ENCODE peak calls at places on chromosomes 2 and 18, in four cellular contexts. Q is psoas muscle, D is lower lobe of right lung, E is ascending aorta. Y is an unnamed sample.

GRCh38 chr2:118167026-118167425 is 78.8 kb downstream of the INSIG2 start:
- DNase-seq in Q (no peak), D (no peak), E (no peak), Y (no peak)

GRCh38 chr2:10297950-10298349 is 4.8 kb upstream of the HPCAL1 start:
- DNase-seq in D (no peak), E (no peak), Q (peak; percentile 67), Y (peak; percentile 99)

GRCh38 chr2:152466925-152467676 is 132.1 kb downstream of the FMNL2 start:
- DNase-seq in D (no peak), E (no peak), Q (no peak), Y (peak; percentile 73)

GRCh38 chr2:173986805-173987204 is 21.6 kb upstream of the SP3 start:
- DNase-seq in D (no peak), Q (peak; percentile 35), E (no peak), Y (peak; percentile 66)

GRCh38 chr2:104756119-104756518 is 97.8 kb upstream of the POU3F3 start:
- DNase-seq in Q (no peak), E (no peak), D (no peak), Y (no peak)

GRCh38 chr18:44819944-44820510 is 139.3 kb downstream of the SETBP1 start:
- DNase-seq in D (no peak), Q (peak; percentile 83), E (peak; percentile 23), Y (no peak)

GRCh38 chr2:32039447-32040219 is at the start of gene DPY30:
- DNase-seq in E (peak; percentile 59), D (peak; percentile 96), Q (peak; percentile 93), Y (peak; percentile 94)

GRCh38 chr18:44586782-44587524 is 93.7 kb upstream of the SETBP1 start:
- DNase-seq in E (no peak), Q (no peak), D (no peak), Y (peak; percentile 54)

GRCh38 chr2:128004509-128004908 is 23.4 kb downstream of the SAP130 start:
- DNase-seq in D (no peak), Q (no peak), E (no peak), Y (no peak)

GRCh38 chr2:8590940-8591339 is 90.9 kb upstream of the ID2 start:
- DNase-seq in Q (no peak), E (no peak), D (no peak), Y (no peak)

GRCh38 chr2:134667081-134667480 is 51.7 kb downstream of the TMEM163 start:
- DNase-seq in E (no peak), Q (no peak), D (no peak), Y (no peak)

GRCh38 chr2:226882606-226883005 is 46.8 kb downstream of the RHBDD1 start:
- DNase-seq in E (no peak), D (no peak), Q (no peak), Y (no peak)

GRCh38 chr18:46239549-46239948 is 135.4 kb downstream of the HAUS1 start:
- DNase-seq in Q (no peak), D (no peak), E (no peak), Y (no peak)

GRCh38 chr2:99727199-99727598 is 237.4 kb upstream of the REV1 start:
- DNase-seq in D (no peak), Q (no peak), E (no peak), Y (no peak)

GRCh38 chr2:152647417-152648010 is 69.7 kb downstream of the PRPF40A start:
- DNase-seq in E (no peak), D (peak; percentile 59), Q (peak; percentile 56), Y (peak; percentile 38)

GRCh38 chr2:11596801-11597200 is 63.0 kb downstream of the GREB1 start:
- DNase-seq in Q (no peak), D (no peak), E (no peak), Y (no peak)

GRCh38 chr2:11598228-11598731 is 64.4 kb downstream of the GREB1 start:
- DNase-seq in D (no peak), Q (peak; percentile 47), E (no peak), Y (peak; percentile 3)

GRCh38 chr2:11597538-11598225 is 63.8 kb downstream of the GREB1 start:
- DNase-seq in E (no peak), Q (no peak), D (no peak), Y (no peak)

GRCh38 chr2:11602563-11603182 is 67.3 kb downstream of the NTSR2 start:
- DNase-seq in D (no peak), Q (no peak), E (no peak), Y (no peak)
- H3K4me3 ChIP-seq in D (no peak overlapping the region), Q (no peak overlapping the region), E (no peak overlapping the region), Y (no peak overlapping the region)

GRCh38 chr18:11322716-11323115 is 173.3 kb upstream of the PIEZO2 start:
- DNase-seq in Q (no peak), D (no peak), E (no peak), Y (no peak)
- TF ChIP-seq CTCF in Q (no peak), D (no peak), E (no peak), Y (no peak)

DNA sequence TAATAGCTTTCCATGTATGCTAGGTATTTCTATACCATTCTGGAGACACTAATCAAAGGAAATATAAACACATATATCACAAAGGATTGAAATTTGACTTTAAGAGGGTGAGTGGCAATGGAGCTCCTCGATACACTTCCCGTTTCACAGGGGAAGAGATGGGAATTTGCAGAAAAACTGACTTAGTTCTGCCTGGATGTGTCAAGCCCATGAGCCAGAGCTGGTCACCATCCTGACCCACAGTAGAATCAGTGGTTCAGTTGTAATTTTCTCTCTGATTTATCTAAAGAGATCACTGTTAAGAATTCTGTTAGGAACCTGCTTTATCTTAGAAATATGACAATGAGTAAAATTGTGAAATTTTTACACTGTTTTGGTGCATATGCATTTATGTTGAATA is 34.2 kb downstream of the PLCL1 start:
- DNase-seq in Q (no peak), D (no peak), E (no peak), Y (no peak)
- H3K4me3 ChIP-seq in Q (peak overlapping the region; percentile 43), D (peak overlapping the region; percentile 30), E (peak overlapping the region; percentile 55), Y (no peak overlapping the region)

GRCh38 chr2:159044804-159045286 is 76.4 kb downstream of the TANC1 start:
- DNase-seq in Q (peak; percentile 22), D (peak; percentile 53), E (no peak), Y (no peak)
- TF ChIP-seq CTCF in Q (no peak), D (no peak), E (no peak), Y (no peak)

GRCh38 chr2:229851870-229852269 is 69.9 kb downstream of the TRIP12 start:
- DNase-seq in D (no peak), E (no peak), Q (no peak), Y (no peak)
- H3K4me3 ChIP-seq in D (no peak overlapping the region), E (no peak overlapping the region), Q (no peak overlapping the region), Y (no peak overlapping the region)

GRCh38 chr2:42085706-42086487 is 38.1 kb downstream of the PKDCC start:
- DNase-seq in E (no peak), D (no peak), Q (no peak), Y (no peak)

GRCh38 chr2:42082026-42082425 is 34.2 kb downstream of the PKDCC start:
- DNase-seq in E (no peak), Q (no peak), D (no peak), Y (no peak)

GRCh38 chr2:42086500-42086953 is 38.7 kb downstream of the PKDCC start:
- DNase-seq in E (no peak), D (no peak), Q (no peak), Y (peak; percentile 76)

GRCh38 chr2:42087137-42087856 is 39.5 kb downstream of the PKDCC start:
- DNase-seq in E (no peak), D (no peak), Q (no peak), Y (no peak)

DNA sequence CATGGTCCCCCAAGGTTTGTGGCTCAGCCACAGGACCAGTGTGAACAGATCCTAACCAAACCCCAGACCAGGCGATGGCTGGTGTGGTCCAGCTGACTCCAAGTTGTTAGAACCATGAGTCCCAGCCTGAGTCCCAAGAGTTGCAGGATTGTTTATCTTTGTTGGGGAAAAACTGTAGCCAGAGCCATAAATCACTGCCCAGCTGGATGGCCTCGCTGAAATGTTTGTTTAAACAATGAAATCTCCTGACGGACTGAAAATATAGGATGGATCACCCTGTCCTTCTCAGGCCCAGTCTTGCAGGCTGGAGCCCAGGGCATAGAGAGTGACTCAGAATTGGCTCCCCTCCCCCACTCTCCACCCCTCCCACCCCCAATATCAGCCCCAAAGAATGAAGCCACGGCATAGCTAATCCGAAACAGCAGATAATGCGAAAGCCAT is 36.4 kb downstream of the PKDCC start:
- DNase-seq in E (no peak), Q (no peak), D (no peak), Y (peak; percentile 95)
- TF ChIP-seq CTCF in E (no peak), Q (no peak), D (no peak), Y (no peak)